ENCODE peak calls at places on chromosomes 5 and 9, in nine cellular contexts. One of them, this sample, is unnamed.

GRCh38 chr9:91028166-91028827 is 226.7 kb downstream of the SYK start:
- DNase-seq in right atrium auricular region: no peak
- DNase-seq in Caco-2: no peak
- DNase-seq in ovary: no peak
- DNase-seq in BE2C: no peak
- DNase-seq in endothelial cell: no peak
- DNase-seq in WTC11: no peak
- DNase-seq in GM13976: no peak
- DNase-seq in omental fat pad: no peak
- DNase-seq in this sample: peak; percentile 63

GRCh38 chr5:135454946-135455345 is 2.8 kb upstream of the TIFAB start:
- DNase-seq in GM13976: no peak
- DNase-seq in ovary: no peak
- DNase-seq in omental fat pad: no peak
- DNase-seq in WTC11: peak; percentile 3
- DNase-seq in Caco-2: no peak
- DNase-seq in BE2C: peak; percentile 1
- DNase-seq in right atrium auricular region: no peak
- DNase-seq in endothelial cell: no peak
- DNase-seq in this sample: no peak

GRCh38 chr5:57117601-57118000 is 56.3 kb upstream of the GPBP1 start:
- DNase-seq in Caco-2: no peak
- DNase-seq in BE2C: no peak
- DNase-seq in right atrium auricular region: no peak
- DNase-seq in ovary: no peak
- DNase-seq in GM13976: no peak
- DNase-seq in omental fat pad: no peak
- DNase-seq in WTC11: no peak
- DNase-seq in endothelial cell: no peak
- DNase-seq in this sample: peak; percentile 51

GRCh38 chr5:149268928-149269557 is 2.6 kb upstream of the AFAP1L1 start:
- DNase-seq in GM13976: peak; percentile 79
- DNase-seq in omental fat pad: no peak
- DNase-seq in BE2C: no peak
- DNase-seq in endothelial cell: no peak
- DNase-seq in WTC11: no peak
- DNase-seq in right atrium auricular region: no peak
- DNase-seq in ovary: no peak
- DNase-seq in Caco-2: peak; percentile 47
- DNase-seq in this sample: no peak

GRCh38 chr5:61525573-61526142 is 193.6 kb downstream of the ZSWIM6 start:
- DNase-seq in omental fat pad: no peak
- DNase-seq in right atrium auricular region: no peak
- DNase-seq in endothelial cell: no peak
- DNase-seq in GM13976: no peak
- DNase-seq in WTC11: no peak
- DNase-seq in BE2C: no peak
- DNase-seq in Caco-2: peak; percentile 65
- DNase-seq in ovary: no peak
- DNase-seq in this sample: no peak

GRCh38 chr9:28934111-28934510 is 1360.8 kb upstream of the C9orf72 start:
- DNase-seq in BE2C: no peak
- DNase-seq in endothelial cell: no peak
- DNase-seq in WTC11: no peak
- DNase-seq in omental fat pad: no peak
- DNase-seq in Caco-2: no peak
- DNase-seq in ovary: no peak
- DNase-seq in right atrium auricular region: no peak
- DNase-seq in GM13976: no peak
- DNase-seq in this sample: no peak

GRCh38 chr9:70043689-70044449 is at the start of gene MAMDC2:
- DNase-seq in BE2C: no peak
- DNase-seq in WTC11: peak; percentile 70
- DNase-seq in Caco-2: no peak
- DNase-seq in right atrium auricular region: peak; percentile 76
- DNase-seq in omental fat pad: no peak
- DNase-seq in endothelial cell: peak; percentile 49
- DNase-seq in ovary: peak; percentile 79
- DNase-seq in GM13976: no peak
- DNase-seq in this sample: peak; percentile 85

GRCh38 chr5:169745441-169746146 is 108.5 kb downstream of the DOCK2 start:
- DNase-seq in WTC11: no peak
- DNase-seq in BE2C: no peak
- DNase-seq in Caco-2: no peak
- DNase-seq in omental fat pad: no peak
- DNase-seq in GM13976: no peak
- DNase-seq in ovary: peak; percentile 61
- DNase-seq in endothelial cell: no peak
- DNase-seq in right atrium auricular region: no peak
- DNase-seq in this sample: no peak

GRCh38 chr5:151925396-151925750 is 722 bp upstream of the GLRA1 start:
- DNase-seq in right atrium auricular region: no peak
- DNase-seq in WTC11: no peak
- DNase-seq in endothelial cell: no peak
- DNase-seq in omental fat pad: no peak
- DNase-seq in Caco-2: no peak
- DNase-seq in GM13976: no peak
- DNase-seq in BE2C: peak; percentile 12
- DNase-seq in ovary: no peak
- DNase-seq in this sample: no peak

GRCh38 chr5:132074772-132075718 is 1.5 kb downstream of the CSF2 start:
- DNase-seq in endothelial cell: no peak
- DNase-seq in ovary: no peak
- DNase-seq in Caco-2: no peak
- DNase-seq in WTC11: no peak
- DNase-seq in GM13976: no peak
- DNase-seq in omental fat pad: no peak
- DNase-seq in BE2C: no peak
- DNase-seq in right atrium auricular region: no peak
- DNase-seq in this sample: no peak

GRCh38 chr9:5278486-5278885 is 26.0 kb downstream of the RLN2 start:
- DNase-seq in omental fat pad: no peak
- DNase-seq in endothelial cell: no peak
- DNase-seq in BE2C: no peak
- DNase-seq in ovary: no peak
- DNase-seq in right atrium auricular region: no peak
- DNase-seq in GM13976: peak; percentile 24
- DNase-seq in Caco-2: no peak
- DNase-seq in WTC11: no peak
- DNase-seq in this sample: no peak

GRCh38 chr9:134040176-134040565 is 14.9 kb downstream of the BRD3OS start:
- DNase-seq in WTC11: no peak
- DNase-seq in BE2C: no peak
- DNase-seq in Caco-2: no peak
- DNase-seq in ovary: no peak
- DNase-seq in omental fat pad: no peak
- DNase-seq in right atrium auricular region: no peak
- DNase-seq in GM13976: no peak
- DNase-seq in endothelial cell: no peak
- DNase-seq in this sample: no peak

GRCh38 chr9:134769084-134769455 is 111.5 kb upstream of the FCN2 start:
- DNase-seq in endothelial cell: no peak
- DNase-seq in Caco-2: no peak
- DNase-seq in BE2C: no peak
- DNase-seq in omental fat pad: no peak
- DNase-seq in GM13976: no peak
- DNase-seq in WTC11: no peak
- DNase-seq in ovary: no peak
- DNase-seq in right atrium auricular region: no peak
- DNase-seq in this sample: no peak

GRCh38 chr5:74406844-74407243 is 233.7 kb downstream of the ENC1 start:
- DNase-seq in GM13976: no peak
- DNase-seq in omental fat pad: no peak
- DNase-seq in WTC11: no peak
- DNase-seq in ovary: no peak
- DNase-seq in endothelial cell: no peak
- DNase-seq in BE2C: no peak
- DNase-seq in right atrium auricular region: no peak
- DNase-seq in Caco-2: no peak
- DNase-seq in this sample: no peak

GRCh38 chr5:154829181-154829588 is 21.2 kb downstream of the FAXDC2 start:
- DNase-seq in right atrium auricular region: no peak
- DNase-seq in WTC11: no peak
- DNase-seq in GM13976: no peak
- DNase-seq in ovary: no peak
- DNase-seq in omental fat pad: no peak
- DNase-seq in BE2C: no peak
- DNase-seq in Caco-2: no peak
- DNase-seq in endothelial cell: no peak
- DNase-seq in this sample: no peak

DNA sequence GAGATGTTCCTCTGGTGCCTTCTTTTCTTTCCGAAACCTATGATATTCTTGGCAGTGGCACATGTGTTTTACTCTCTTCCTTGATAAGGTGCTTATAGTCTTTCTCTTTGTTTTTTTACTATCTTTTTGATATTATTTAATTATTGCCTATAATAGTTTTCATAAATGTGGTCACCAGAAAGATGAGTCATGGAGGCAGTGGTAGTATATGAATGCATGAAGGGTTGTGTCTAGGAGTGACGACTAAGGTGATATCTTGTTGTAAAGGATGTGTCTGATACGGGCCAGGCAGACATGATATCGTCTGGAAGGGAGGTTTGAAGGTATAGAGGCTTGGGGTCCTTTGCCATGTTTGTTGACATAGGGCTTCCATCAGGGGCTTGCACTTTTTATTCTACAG is 36.8 kb downstream of the SLC44A1 start:
- DNase-seq in omental fat pad: no peak
- DNase-seq in Caco-2: no peak
- DNase-seq in ovary: no peak
- DNase-seq in GM13976: no peak
- DNase-seq in right atrium auricular region: no peak
- DNase-seq in endothelial cell: no peak
- DNase-seq in BE2C: no peak
- DNase-seq in WTC11: no peak
- DNase-seq in this sample: no peak
- TF ChIP-seq CTCF in omental fat pad: no peak
- TF ChIP-seq CTCF in Caco-2: no peak
- TF ChIP-seq CTCF in ovary: no peak
- TF ChIP-seq CTCF in GM13976: no peak
- TF ChIP-seq CTCF in right atrium auricular region: no peak
- TF ChIP-seq CTCF in endothelial cell: no peak
- TF ChIP-seq CTCF in BE2C: no peak
- TF ChIP-seq CTCF in WTC11: no peak
- TF ChIP-seq CTCF in this sample: no peak

DNA sequence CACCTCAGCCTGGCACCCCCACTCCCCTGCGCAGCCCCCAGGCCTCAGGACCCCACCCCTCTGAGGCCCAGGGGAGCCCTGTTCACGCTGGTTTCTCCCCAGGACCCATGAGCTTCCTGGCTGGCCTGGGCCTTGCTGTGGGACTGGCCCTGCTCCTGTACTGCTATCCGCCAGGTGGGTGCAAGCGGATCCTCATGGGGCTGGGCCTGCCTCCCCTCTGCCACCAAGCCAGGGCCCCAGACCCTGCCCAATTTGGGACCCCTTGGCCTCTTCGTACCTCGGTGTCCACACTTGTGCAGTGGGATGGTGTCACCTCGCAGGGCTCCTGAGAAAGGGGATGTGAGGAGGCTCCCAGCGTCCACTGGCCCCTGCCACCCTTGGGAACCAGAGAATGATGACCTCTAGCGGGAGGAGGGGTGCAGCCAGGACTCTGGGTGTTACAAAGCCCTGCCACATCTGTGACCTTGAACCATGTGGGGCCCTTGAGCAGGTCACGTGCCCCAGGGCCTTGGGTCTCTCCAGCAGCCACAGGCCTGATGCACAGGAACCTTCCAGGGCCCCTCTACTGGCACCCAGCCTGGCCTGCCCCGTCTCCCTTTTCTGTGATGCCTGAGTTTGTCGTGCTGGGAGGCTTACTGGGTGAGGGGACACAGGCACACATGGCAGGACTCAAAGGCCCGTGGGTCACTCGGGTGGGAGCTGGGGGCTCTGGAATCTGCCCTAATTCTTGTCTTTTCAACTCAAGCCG is 16.3 kb downstream of the CARD19 start:
- DNase-seq in Caco-2: no peak
- DNase-seq in omental fat pad: peak; percentile 22
- DNase-seq in BE2C: peak; percentile 5
- DNase-seq in endothelial cell: no peak
- DNase-seq in right atrium auricular region: no peak
- DNase-seq in GM13976: no peak
- DNase-seq in ovary: peak; percentile 34
- DNase-seq in WTC11: no peak
- DNase-seq in this sample: no peak
- TF ChIP-seq CTCF in Caco-2: no peak
- TF ChIP-seq CTCF in omental fat pad: no peak
- TF ChIP-seq CTCF in BE2C: no peak
- TF ChIP-seq CTCF in endothelial cell: no peak
- TF ChIP-seq CTCF in right atrium auricular region: no peak
- TF ChIP-seq CTCF in GM13976: no peak
- TF ChIP-seq CTCF in ovary: no peak
- TF ChIP-seq CTCF in WTC11: no peak
- TF ChIP-seq CTCF in this sample: no peak

GRCh38 chr9:77899679-77900354 is 131.8 kb downstream of the GNAQ start:
- DNase-seq in right atrium auricular region: no peak
- DNase-seq in WTC11: no peak
- DNase-seq in omental fat pad: no peak
- DNase-seq in ovary: no peak
- DNase-seq in GM13976: no peak
- DNase-seq in Caco-2: no peak
- DNase-seq in endothelial cell: no peak
- DNase-seq in BE2C: no peak
- DNase-seq in this sample: no peak

GRCh38 chr9:77896269-77897245 is 135.1 kb downstream of the GNAQ start:
- DNase-seq in ovary: no peak
- DNase-seq in Caco-2: no peak
- DNase-seq in BE2C: peak; percentile 89
- DNase-seq in WTC11: no peak
- DNase-seq in GM13976: no peak
- DNase-seq in right atrium auricular region: no peak
- DNase-seq in omental fat pad: no peak
- DNase-seq in endothelial cell: no peak
- DNase-seq in this sample: no peak

GRCh38 chr9:77893706-77894105 is 137.9 kb downstream of the GNAQ start:
- DNase-seq in Caco-2: no peak
- DNase-seq in BE2C: no peak
- DNase-seq in endothelial cell: no peak
- DNase-seq in ovary: no peak
- DNase-seq in omental fat pad: no peak
- DNase-seq in right atrium auricular region: no peak
- DNase-seq in WTC11: no peak
- DNase-seq in GM13976: no peak
- DNase-seq in this sample: no peak

GRCh38 chr9:77898864-77899263 is 132.7 kb downstream of the GNAQ start:
- DNase-seq in ovary: no peak
- DNase-seq in GM13976: no peak
- DNase-seq in right atrium auricular region: no peak
- DNase-seq in BE2C: no peak
- DNase-seq in Caco-2: no peak
- DNase-seq in omental fat pad: no peak
- DNase-seq in endothelial cell: no peak
- DNase-seq in WTC11: no peak
- DNase-seq in this sample: no peak

GRCh38 chr9:77897292-77897691 is 134.3 kb downstream of the GNAQ start:
- DNase-seq in GM13976: no peak
- DNase-seq in endothelial cell: no peak
- DNase-seq in omental fat pad: no peak
- DNase-seq in ovary: no peak
- DNase-seq in right atrium auricular region: no peak
- DNase-seq in Caco-2: no peak
- DNase-seq in WTC11: peak; percentile 44
- DNase-seq in BE2C: peak; percentile 64
- DNase-seq in this sample: no peak
- TF ChIP-seq CTCF in GM13976: no peak
- TF ChIP-seq CTCF in endothelial cell: peak; percentile 44
- TF ChIP-seq CTCF in omental fat pad: no peak
- TF ChIP-seq CTCF in ovary: no peak
- TF ChIP-seq CTCF in right atrium auricular region: peak; percentile 22
- TF ChIP-seq CTCF in Caco-2: no peak
- TF ChIP-seq CTCF in WTC11: no peak
- TF ChIP-seq CTCF in BE2C: peak; percentile 55
- TF ChIP-seq CTCF in this sample: peak; percentile 18

GRCh38 chr9:122005597-122005996 is 87.5 kb downstream of the TTLL11 start:
- DNase-seq in endothelial cell: peak; percentile 50
- DNase-seq in BE2C: peak; percentile 31
- DNase-seq in omental fat pad: no peak
- DNase-seq in GM13976: no peak
- DNase-seq in ovary: no peak
- DNase-seq in Caco-2: peak; percentile 40
- DNase-seq in WTC11: no peak
- DNase-seq in right atrium auricular region: peak; percentile 4
- DNase-seq in this sample: peak; percentile 69
- TF ChIP-seq CTCF in endothelial cell: no peak
- TF ChIP-seq CTCF in BE2C: peak; percentile 71
- TF ChIP-seq CTCF in omental fat pad: no peak
- TF ChIP-seq CTCF in GM13976: no peak
- TF ChIP-seq CTCF in ovary: no peak
- TF ChIP-seq CTCF in Caco-2: no peak
- TF ChIP-seq CTCF in WTC11: peak; percentile 18
- TF ChIP-seq CTCF in right atrium auricular region: peak; percentile 45
- TF ChIP-seq CTCF in this sample: peak; percentile 72